ENCODE peak calls at places on chromosomes 11 and 22, in nine cellular contexts. One of them, this sample, is unnamed.

GRCh38 chr11:111555255-111555654 is 14.7 kb downstream of the LAYN start:
- DNase-seq in A549: no peak
- DNase-seq in heart left ventricle: no peak
- DNase-seq in testis: no peak
- DNase-seq in cardiac muscle cell: no peak
- DNase-seq in heart right ventricle: no peak
- DNase-seq in mucosa of descending colon: no peak
- DNase-seq in Peyer's patch: no peak
- DNase-seq in SK-N-SH: no peak
- DNase-seq in this sample: no peak

GRCh38 chr22:33476716-33477115 is 418.5 kb upstream of the SYN3 start:
- DNase-seq in A549: peak; percentile 7
- DNase-seq in heart left ventricle: no peak
- DNase-seq in testis: peak; percentile 19
- DNase-seq in cardiac muscle cell: no peak
- DNase-seq in heart right ventricle: no peak
- DNase-seq in mucosa of descending colon: no peak
- DNase-seq in Peyer's patch: no peak
- DNase-seq in SK-N-SH: no peak
- DNase-seq in this sample: no peak

GRCh38 chr22:21909871-21910270 is 42.4 kb upstream of the MAPK1 start:
- DNase-seq in A549: no peak
- DNase-seq in heart left ventricle: no peak
- DNase-seq in testis: no peak
- DNase-seq in cardiac muscle cell: no peak
- DNase-seq in heart right ventricle: no peak
- DNase-seq in mucosa of descending colon: no peak
- DNase-seq in Peyer's patch: no peak
- DNase-seq in SK-N-SH: no peak
- DNase-seq in this sample: no peak

GRCh38 chr11:8719260-8720190 is 36.9 kb downstream of the RPL27A start:
- DNase-seq in A549: peak; percentile 80
- DNase-seq in heart left ventricle: peak; percentile 60
- DNase-seq in testis: no peak
- DNase-seq in cardiac muscle cell: peak; percentile 84
- DNase-seq in heart right ventricle: peak; percentile 42
- DNase-seq in mucosa of descending colon: peak; percentile 25
- DNase-seq in Peyer's patch: no peak
- DNase-seq in SK-N-SH: no peak
- DNase-seq in this sample: peak; percentile 57

GRCh38 chr22:28983788-28984441 is 77.7 kb downstream of the C22orf31 start:
- DNase-seq in A549: no peak
- DNase-seq in heart left ventricle: no peak
- DNase-seq in testis: no peak
- DNase-seq in cardiac muscle cell: peak; percentile 38
- DNase-seq in heart right ventricle: no peak
- DNase-seq in mucosa of descending colon: no peak
- DNase-seq in Peyer's patch: no peak
- DNase-seq in SK-N-SH: no peak
- DNase-seq in this sample: no peak

GRCh38 chr11:128465946-128466688 is 121.2 kb downstream of the ETS1 start:
- DNase-seq in A549: no peak
- DNase-seq in heart left ventricle: peak; percentile 75
- DNase-seq in testis: no peak
- DNase-seq in cardiac muscle cell: no peak
- DNase-seq in heart right ventricle: peak; percentile 43
- DNase-seq in mucosa of descending colon: no peak
- DNase-seq in Peyer's patch: no peak
- DNase-seq in SK-N-SH: no peak
- DNase-seq in this sample: peak; percentile 60

GRCh38 chr22:31036671-31037550 is 44.2 kb upstream of the SMTN start:
- DNase-seq in A549: no peak
- DNase-seq in heart left ventricle: peak; percentile 33
- DNase-seq in testis: no peak
- DNase-seq in cardiac muscle cell: peak; percentile 38
- DNase-seq in heart right ventricle: no peak
- DNase-seq in mucosa of descending colon: peak; percentile 60
- DNase-seq in Peyer's patch: no peak
- DNase-seq in SK-N-SH: no peak
- DNase-seq in this sample: no peak

GRCh38 chr11:14248577-14248976 is 110.4 kb downstream of the RRAS2 start:
- DNase-seq in A549: no peak
- DNase-seq in heart left ventricle: no peak
- DNase-seq in testis: peak; percentile 26
- DNase-seq in cardiac muscle cell: no peak
- DNase-seq in heart right ventricle: no peak
- DNase-seq in mucosa of descending colon: no peak
- DNase-seq in Peyer's patch: peak; percentile 24
- DNase-seq in SK-N-SH: peak; percentile 43
- DNase-seq in this sample: no peak

DNA sequence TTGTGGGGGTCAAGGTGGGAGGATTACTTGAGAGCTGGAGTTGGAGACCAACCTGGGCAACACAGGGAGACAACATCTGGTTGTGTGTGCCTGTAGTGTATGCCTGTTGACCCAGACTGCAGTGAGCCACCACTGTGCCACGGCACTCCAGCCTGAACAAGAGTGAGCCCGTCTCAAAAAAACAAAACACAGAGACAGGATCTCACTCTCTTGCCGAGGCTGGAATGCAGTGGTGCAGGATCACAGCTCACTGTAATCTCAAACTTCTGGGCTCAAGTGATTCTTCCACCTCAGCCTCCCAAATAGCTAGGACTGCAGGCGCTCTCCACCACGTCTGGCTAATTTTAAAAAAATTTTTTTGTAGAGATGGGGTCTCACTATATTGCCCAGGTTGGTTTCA is 112.5 kb downstream of the SGSM3 start:
- DNase-seq in A549: no peak
- DNase-seq in heart left ventricle: no peak
- DNase-seq in testis: no peak
- DNase-seq in cardiac muscle cell: no peak
- DNase-seq in heart right ventricle: no peak
- DNase-seq in mucosa of descending colon: no peak
- DNase-seq in Peyer's patch: no peak
- DNase-seq in SK-N-SH: no peak
- DNase-seq in this sample: no peak
- H3K4me1 ChIP-seq in A549: peaks cover 85% of the 10 kb centered on the region
- H3K4me1 ChIP-seq in heart left ventricle: peaks cover 50% of the 10 kb centered on the region
- H3K4me1 ChIP-seq in testis: peaks cover 9% of the 10 kb centered on the region
- H3K4me1 ChIP-seq in cardiac muscle cell: peaks cover 10% of the 10 kb centered on the region
- H3K4me1 ChIP-seq in heart right ventricle: peaks cover 32% of the 10 kb centered on the region
- H3K4me1 ChIP-seq in mucosa of descending colon: no peaks in the 10 kb centered on the region
- H3K4me1 ChIP-seq in Peyer's patch: no peaks in the 10 kb centered on the region
- H3K4me1 ChIP-seq in SK-N-SH: peaks cover 7% of the 10 kb centered on the region
- H3K4me1 ChIP-seq in this sample: peaks cover 71% of the 10 kb centered on the region

DNA sequence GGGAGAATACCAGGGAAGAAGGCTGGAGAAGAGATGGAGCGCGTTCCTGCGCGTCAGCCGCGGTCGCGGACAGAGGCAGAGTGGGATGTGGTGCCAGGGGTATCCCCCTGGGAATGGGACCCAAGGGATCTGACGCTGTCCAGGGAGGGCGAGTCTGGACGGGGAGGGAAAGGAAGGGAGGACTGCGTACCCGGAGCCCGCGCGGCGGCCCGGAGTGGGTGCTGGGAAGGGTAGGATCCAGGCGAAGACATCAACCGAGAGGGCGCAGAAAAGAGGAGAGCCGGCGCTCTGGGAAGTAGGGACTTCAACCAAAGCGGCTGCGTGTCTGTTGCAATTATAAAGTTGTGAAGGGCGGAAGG is 744 bp downstream of the C11orf87 start:
- DNase-seq in A549: no peak
- DNase-seq in heart left ventricle: no peak
- DNase-seq in testis: no peak
- DNase-seq in cardiac muscle cell: peak; percentile 26
- DNase-seq in heart right ventricle: peak; percentile 6
- DNase-seq in mucosa of descending colon: no peak
- DNase-seq in Peyer's patch: no peak
- DNase-seq in SK-N-SH: peak; percentile 63
- DNase-seq in this sample: no peak
- H3K4me3 ChIP-seq in A549: peak overlapping the region; percentile 41
- H3K4me3 ChIP-seq in heart left ventricle: peak overlapping the region; percentile 47
- H3K4me3 ChIP-seq in testis: no peak overlapping the region
- H3K4me3 ChIP-seq in cardiac muscle cell: peak overlapping the region; percentile 31
- H3K4me3 ChIP-seq in heart right ventricle: peak overlapping the region; percentile 40
- H3K4me3 ChIP-seq in mucosa of descending colon: no peak overlapping the region
- H3K4me3 ChIP-seq in Peyer's patch: no peak overlapping the region
- H3K4me3 ChIP-seq in SK-N-SH: peak overlapping the region; percentile 68
- H3K4me3 ChIP-seq in this sample: peak overlapping the region; percentile 60

GRCh38 chr22:42955842-42956241 is 59.1 kb downstream of the PACSIN2 start:
- DNase-seq in A549: no peak
- DNase-seq in heart left ventricle: no peak
- DNase-seq in testis: no peak
- DNase-seq in cardiac muscle cell: no peak
- DNase-seq in heart right ventricle: no peak
- DNase-seq in mucosa of descending colon: no peak
- DNase-seq in Peyer's patch: no peak
- DNase-seq in SK-N-SH: no peak
- DNase-seq in this sample: no peak

GRCh38 chr22:42957958-42958357 is 57.0 kb downstream of the PACSIN2 start:
- DNase-seq in A549: no peak
- DNase-seq in heart left ventricle: no peak
- DNase-seq in testis: no peak
- DNase-seq in cardiac muscle cell: no peak
- DNase-seq in heart right ventricle: no peak
- DNase-seq in mucosa of descending colon: no peak
- DNase-seq in Peyer's patch: peak; percentile 3
- DNase-seq in SK-N-SH: no peak
- DNase-seq in this sample: no peak

GRCh38 chr22:42959472-42960145 is 55.3 kb downstream of the PACSIN2 start:
- DNase-seq in A549: peak; percentile 43
- DNase-seq in heart left ventricle: peak; percentile 66
- DNase-seq in testis: no peak
- DNase-seq in cardiac muscle cell: peak; percentile 92
- DNase-seq in heart right ventricle: peak; percentile 38
- DNase-seq in mucosa of descending colon: peak; percentile 68
- DNase-seq in Peyer's patch: no peak
- DNase-seq in SK-N-SH: peak; percentile 64
- DNase-seq in this sample: peak; percentile 55

GRCh38 chr22:42958937-42959336 is 56.0 kb downstream of the PACSIN2 start:
- DNase-seq in A549: no peak
- DNase-seq in heart left ventricle: no peak
- DNase-seq in testis: no peak
- DNase-seq in cardiac muscle cell: no peak
- DNase-seq in heart right ventricle: no peak
- DNase-seq in mucosa of descending colon: no peak
- DNase-seq in Peyer's patch: no peak
- DNase-seq in SK-N-SH: no peak
- DNase-seq in this sample: no peak

DNA sequence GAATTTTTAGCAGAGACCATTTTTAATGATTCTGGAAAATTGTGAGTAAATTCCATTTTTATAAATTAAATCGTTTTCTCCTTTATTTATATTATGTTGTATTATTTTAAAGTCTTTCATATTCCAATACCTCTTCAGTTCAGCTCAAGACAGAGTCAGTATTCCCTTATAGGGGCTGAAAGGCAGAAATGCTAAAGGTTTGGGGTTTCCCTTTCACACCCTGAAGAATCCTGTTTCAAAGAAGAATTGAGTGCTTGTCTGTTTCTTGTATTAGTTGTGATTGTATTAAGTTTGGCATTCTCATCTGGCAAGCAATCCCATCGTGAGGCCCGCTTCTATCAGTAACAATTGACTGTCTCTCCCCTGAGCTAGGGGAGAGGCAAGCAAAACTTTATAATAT is 57.4 kb downstream of the PACSIN2 start:
- DNase-seq in A549: no peak
- DNase-seq in heart left ventricle: no peak
- DNase-seq in testis: no peak
- DNase-seq in cardiac muscle cell: no peak
- DNase-seq in heart right ventricle: no peak
- DNase-seq in mucosa of descending colon: no peak
- DNase-seq in Peyer's patch: no peak
- DNase-seq in SK-N-SH: no peak
- DNase-seq in this sample: no peak
- H3K4me1 ChIP-seq in A549: peaks cover 67% of the 10 kb centered on the region
- H3K4me1 ChIP-seq in heart left ventricle: peaks cover 76% of the 10 kb centered on the region
- H3K4me1 ChIP-seq in testis: peaks cover 17% of the 10 kb centered on the region
- H3K4me1 ChIP-seq in cardiac muscle cell: peaks cover 46% of the 10 kb centered on the region
- H3K4me1 ChIP-seq in heart right ventricle: peaks cover 34% of the 10 kb centered on the region
- H3K4me1 ChIP-seq in mucosa of descending colon: peaks cover 32% of the 10 kb centered on the region
- H3K4me1 ChIP-seq in Peyer's patch: peaks cover 52% of the 10 kb centered on the region
- H3K4me1 ChIP-seq in SK-N-SH: peaks cover 18% of the 10 kb centered on the region
- H3K4me1 ChIP-seq in this sample: peaks cover 86% of the 10 kb centered on the region

GRCh38 chr11:76636826-76637460 is 33.6 kb downstream of the LRRC32 start:
- DNase-seq in A549: no peak
- DNase-seq in heart left ventricle: no peak
- DNase-seq in testis: no peak
- DNase-seq in cardiac muscle cell: no peak
- DNase-seq in heart right ventricle: no peak
- DNase-seq in mucosa of descending colon: no peak
- DNase-seq in Peyer's patch: peak; percentile 12
- DNase-seq in SK-N-SH: no peak
- DNase-seq in this sample: no peak

GRCh38 chr11:76637491-76638266 is 32.9 kb downstream of the LRRC32 start:
- DNase-seq in A549: no peak
- DNase-seq in heart left ventricle: peak; percentile 88
- DNase-seq in testis: no peak
- DNase-seq in cardiac muscle cell: no peak
- DNase-seq in heart right ventricle: peak; percentile 83
- DNase-seq in mucosa of descending colon: peak; percentile 35
- DNase-seq in Peyer's patch: peak; percentile 83
- DNase-seq in SK-N-SH: no peak
- DNase-seq in this sample: peak; percentile 78

GRCh38 chr11:76639621-76640020 is 30.9 kb downstream of the LRRC32 start:
- DNase-seq in A549: no peak
- DNase-seq in heart left ventricle: no peak
- DNase-seq in testis: no peak
- DNase-seq in cardiac muscle cell: no peak
- DNase-seq in heart right ventricle: no peak
- DNase-seq in mucosa of descending colon: no peak
- DNase-seq in Peyer's patch: peak; percentile 8
- DNase-seq in SK-N-SH: no peak
- DNase-seq in this sample: no peak

GRCh38 chr11:76640540-76640939 is 30.0 kb downstream of the LRRC32 start:
- DNase-seq in A549: no peak
- DNase-seq in heart left ventricle: no peak
- DNase-seq in testis: no peak
- DNase-seq in cardiac muscle cell: no peak
- DNase-seq in heart right ventricle: no peak
- DNase-seq in mucosa of descending colon: no peak
- DNase-seq in Peyer's patch: peak; percentile 14
- DNase-seq in SK-N-SH: no peak
- DNase-seq in this sample: no peak

DNA sequence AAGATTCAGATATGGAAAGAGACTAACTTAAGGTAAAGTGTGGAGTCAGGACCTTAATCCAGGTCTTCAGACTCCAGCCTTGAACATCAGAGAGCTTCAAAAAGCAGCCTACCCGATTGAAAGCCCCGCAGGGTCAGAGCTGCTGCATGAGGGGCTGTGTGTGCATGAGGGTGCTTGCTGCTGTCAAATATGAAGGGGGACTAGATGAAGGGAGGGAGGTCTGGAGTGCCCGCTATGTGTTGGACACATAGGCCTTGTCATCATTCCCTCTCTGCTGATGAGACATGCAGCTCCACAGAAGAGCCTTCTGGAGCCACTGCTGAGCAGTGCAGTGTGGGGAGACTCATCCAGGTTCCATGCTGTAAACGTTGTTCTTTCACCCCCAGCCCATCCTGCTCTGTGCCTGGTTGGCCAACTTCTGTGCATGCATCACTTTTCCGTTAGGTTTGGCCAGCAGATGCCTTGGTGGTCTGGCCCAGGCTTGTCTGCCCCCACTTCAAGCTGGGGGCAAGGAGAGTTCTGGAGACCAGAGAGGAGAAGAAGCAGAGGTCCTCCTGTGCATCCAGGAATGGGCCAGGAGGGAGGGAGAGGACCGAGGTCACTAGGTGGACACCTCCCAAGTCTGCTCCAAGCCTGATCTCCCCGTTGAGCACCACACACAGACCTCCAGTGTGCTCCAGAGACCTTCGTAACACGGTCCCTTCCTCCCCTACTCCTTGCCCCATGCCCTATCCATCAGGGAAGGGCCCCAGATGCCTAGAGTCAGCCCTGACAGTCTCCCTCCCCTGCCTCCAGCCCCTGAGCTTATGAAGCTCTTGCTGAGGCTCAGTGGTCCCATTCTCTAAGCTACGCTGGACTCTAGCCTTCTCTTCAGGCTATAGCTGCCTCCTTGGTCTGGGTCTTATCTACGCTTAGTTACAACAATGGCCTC is 32.0 kb downstream of the LRRC32 start:
- DNase-seq in A549: no peak
- DNase-seq in heart left ventricle: no peak
- DNase-seq in testis: no peak
- DNase-seq in cardiac muscle cell: no peak
- DNase-seq in heart right ventricle: no peak
- DNase-seq in mucosa of descending colon: no peak
- DNase-seq in Peyer's patch: peak; percentile 3
- DNase-seq in SK-N-SH: no peak
- DNase-seq in this sample: no peak
- H3K4me3 ChIP-seq in A549: no peak overlapping the region
- H3K4me3 ChIP-seq in heart left ventricle: no peak overlapping the region
- H3K4me3 ChIP-seq in testis: no peak overlapping the region
- H3K4me3 ChIP-seq in cardiac muscle cell: no peak overlapping the region
- H3K4me3 ChIP-seq in heart right ventricle: no peak overlapping the region
- H3K4me3 ChIP-seq in mucosa of descending colon: no peak overlapping the region
- H3K4me3 ChIP-seq in Peyer's patch: no peak overlapping the region
- H3K4me3 ChIP-seq in SK-N-SH: no peak overlapping the region
- H3K4me3 ChIP-seq in this sample: no peak overlapping the region